ENCODE peak calls at places on chromosomes 7 and 10, in eight cellular contexts. One of them, this sample, is unnamed. For H3K4me1, the result is how much of the 10 kb centered on the place peaks cover.

GRCh38 chr10:23408330-23408976 is 30.4 kb upstream of the OTUD1 start:
- DNase-seq in adipocyte: no peak
- DNase-seq in mesenchymal stem cell: peak
- DNase-seq in right atrium auricular region: no peak
- DNase-seq in SJSA1: no peak
- DNase-seq in left ventricle myocardium inferior: no peak
- DNase-seq in GM23338: no peak
- DNase-seq in upper lobe of right lung: no peak
- DNase-seq in this sample: peak

GRCh38 chr7:122123746-122124145 is 20.3 kb downstream of the AASS start:
- DNase-seq in upper lobe of right lung: no peak
- DNase-seq in SJSA1: no peak
- DNase-seq in GM23338: no peak
- DNase-seq in left ventricle myocardium inferior: no peak
- DNase-seq in mesenchymal stem cell: no peak
- DNase-seq in right atrium auricular region: no peak
- DNase-seq in adipocyte: no peak
- DNase-seq in this sample: no peak

GRCh38 chr7:134662166-134662870 is 15.7 kb downstream of the BPGM start:
- DNase-seq in mesenchymal stem cell: peak
- DNase-seq in upper lobe of right lung: no peak
- DNase-seq in GM23338: no peak
- DNase-seq in adipocyte: peak
- DNase-seq in SJSA1: peak
- DNase-seq in left ventricle myocardium inferior: no peak
- DNase-seq in right atrium auricular region: no peak
- DNase-seq in this sample: no peak

GRCh38 chr10:59064116-59064707 is 112.2 kb upstream of the PHYHIPL start:
- DNase-seq in GM23338: no peak
- DNase-seq in mesenchymal stem cell: no peak
- DNase-seq in adipocyte: no peak
- DNase-seq in left ventricle myocardium inferior: no peak
- DNase-seq in upper lobe of right lung: no peak
- DNase-seq in SJSA1: no peak
- DNase-seq in right atrium auricular region: no peak
- DNase-seq in this sample: no peak

GRCh38 chr7:74212661-74213060 is 2.9 kb downstream of the LAT2 start:
- DNase-seq in adipocyte: no peak
- DNase-seq in GM23338: no peak
- DNase-seq in mesenchymal stem cell: no peak
- DNase-seq in upper lobe of right lung: no peak
- DNase-seq in right atrium auricular region: no peak
- DNase-seq in SJSA1: no peak
- DNase-seq in left ventricle myocardium inferior: no peak
- DNase-seq in this sample: no peak

GRCh38 chr7:78134748-78135147 is 336.2 kb downstream of the PHTF2 start:
- DNase-seq in SJSA1: no peak
- DNase-seq in GM23338: no peak
- DNase-seq in upper lobe of right lung: no peak
- DNase-seq in right atrium auricular region: no peak
- DNase-seq in adipocyte: no peak
- DNase-seq in mesenchymal stem cell: no peak
- DNase-seq in left ventricle myocardium inferior: no peak
- DNase-seq in this sample: no peak

GRCh38 chr7:126185959-126186580 is 1066.7 kb downstream of the GRM8 start:
- DNase-seq in right atrium auricular region: no peak
- DNase-seq in upper lobe of right lung: no peak
- DNase-seq in adipocyte: no peak
- DNase-seq in SJSA1: no peak
- DNase-seq in left ventricle myocardium inferior: no peak
- DNase-seq in mesenchymal stem cell: no peak
- DNase-seq in GM23338: peak
- DNase-seq in this sample: no peak

GRCh38 chr10:71245420-71246325 is 33.3 kb downstream of the UNC5B start:
- DNase-seq in mesenchymal stem cell: no peak
- DNase-seq in GM23338: no peak
- DNase-seq in SJSA1: no peak
- DNase-seq in right atrium auricular region: no peak
- DNase-seq in adipocyte: peak
- DNase-seq in upper lobe of right lung: no peak
- DNase-seq in left ventricle myocardium inferior: peak
- DNase-seq in this sample: no peak

GRCh38 chr10:85124592-85124991 is 796.2 kb downstream of the CCSER2 start:
- DNase-seq in GM23338: no peak
- DNase-seq in adipocyte: no peak
- DNase-seq in mesenchymal stem cell: no peak
- DNase-seq in right atrium auricular region: no peak
- DNase-seq in left ventricle myocardium inferior: no peak
- DNase-seq in upper lobe of right lung: no peak
- DNase-seq in SJSA1: no peak
- DNase-seq in this sample: no peak

DNA sequence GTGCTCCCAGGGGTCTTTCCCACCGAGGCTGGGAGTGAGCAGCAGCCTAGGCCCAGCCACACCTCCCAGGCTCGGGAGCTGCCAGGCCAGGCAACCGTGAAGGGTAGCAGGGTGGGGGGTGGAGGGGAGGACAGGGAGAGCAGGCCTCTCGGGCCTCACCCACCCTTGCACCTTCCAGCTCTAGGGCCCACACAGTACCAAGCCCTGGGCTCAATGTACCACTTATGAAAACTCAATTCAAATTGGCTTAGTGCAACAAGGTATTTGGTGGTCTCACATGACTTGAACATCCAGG is 127.4 kb downstream of the FAM53B start:
- DNase-seq in upper lobe of right lung: no peak
- DNase-seq in right atrium auricular region: no peak
- DNase-seq in left ventricle myocardium inferior: no peak
- DNase-seq in SJSA1: no peak
- DNase-seq in GM23338: no peak
- DNase-seq in adipocyte: no peak
- DNase-seq in mesenchymal stem cell: no peak
- DNase-seq in this sample: no peak
- H3K4me1 ChIP-seq in upper lobe of right lung: under half
- H3K4me1 ChIP-seq in right atrium auricular region: under half
- H3K4me1 ChIP-seq in left ventricle myocardium inferior: half or more
- H3K4me1 ChIP-seq in SJSA1: under half
- H3K4me1 ChIP-seq in GM23338: under half
- H3K4me1 ChIP-seq in adipocyte: under half
- H3K4me1 ChIP-seq in mesenchymal stem cell: under half
- H3K4me1 ChIP-seq in this sample: under half

DNA sequence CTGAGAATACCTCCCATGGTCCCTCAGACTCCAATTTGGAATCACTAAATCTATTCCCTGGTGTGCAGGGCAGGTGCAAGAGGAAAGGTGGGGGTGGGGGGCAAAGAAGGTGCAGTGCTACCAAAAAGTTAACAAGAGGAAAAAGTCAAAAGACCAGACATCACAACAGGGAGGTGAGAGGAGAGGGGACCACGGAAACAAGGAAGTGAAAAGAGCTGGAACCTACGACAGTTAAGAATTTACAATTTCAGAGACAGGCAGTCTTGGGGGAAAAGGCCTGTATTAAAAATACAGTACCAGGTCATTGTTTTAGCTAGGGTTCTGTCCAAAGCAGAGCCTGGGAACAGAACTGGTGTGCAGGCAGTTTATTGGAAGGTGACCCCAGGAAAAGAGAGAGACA is 14.6 kb downstream of the ITGB1 start:
- DNase-seq in GM23338: no peak
- DNase-seq in right atrium auricular region: no peak
- DNase-seq in left ventricle myocardium inferior: no peak
- DNase-seq in upper lobe of right lung: no peak
- DNase-seq in SJSA1: no peak
- DNase-seq in adipocyte: no peak
- DNase-seq in mesenchymal stem cell: no peak
- DNase-seq in this sample: no peak
- H3K4me1 ChIP-seq in GM23338: half or more
- H3K4me1 ChIP-seq in right atrium auricular region: half or more
- H3K4me1 ChIP-seq in left ventricle myocardium inferior: half or more
- H3K4me1 ChIP-seq in upper lobe of right lung: half or more
- H3K4me1 ChIP-seq in SJSA1: under half
- H3K4me1 ChIP-seq in adipocyte: half or more
- H3K4me1 ChIP-seq in mesenchymal stem cell: under half
- H3K4me1 ChIP-seq in this sample: under half

DNA sequence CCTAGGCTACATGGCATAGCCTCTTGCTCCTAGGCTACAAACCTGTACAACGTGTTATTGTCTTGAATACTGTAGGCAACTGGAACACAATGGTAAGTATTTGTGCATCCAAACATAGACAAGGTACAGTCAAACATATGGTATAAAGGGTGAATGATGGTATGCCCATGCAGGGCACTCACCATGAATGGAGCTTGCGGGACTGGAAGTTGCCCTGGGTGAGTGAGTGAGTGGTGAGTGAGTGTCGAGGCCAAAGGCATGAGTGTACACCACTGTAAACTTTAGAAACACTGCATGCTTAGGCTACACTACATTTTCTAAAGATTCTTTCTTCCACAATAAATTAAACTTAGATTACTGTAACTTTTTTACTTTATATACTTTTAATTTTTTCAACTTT is 165.7 kb downstream of the PARD3 start:
- DNase-seq in SJSA1: no peak
- DNase-seq in upper lobe of right lung: no peak
- DNase-seq in right atrium auricular region: no peak
- DNase-seq in mesenchymal stem cell: no peak
- DNase-seq in GM23338: no peak
- DNase-seq in adipocyte: no peak
- DNase-seq in left ventricle myocardium inferior: no peak
- DNase-seq in this sample: no peak
- H3K4me1 ChIP-seq in SJSA1: under half
- H3K4me1 ChIP-seq in upper lobe of right lung: under half
- H3K4me1 ChIP-seq in right atrium auricular region: under half
- H3K4me1 ChIP-seq in mesenchymal stem cell: under half
- H3K4me1 ChIP-seq in GM23338: under half
- H3K4me1 ChIP-seq in adipocyte: under half
- H3K4me1 ChIP-seq in left ventricle myocardium inferior: half or more
- H3K4me1 ChIP-seq in this sample: under half

DNA sequence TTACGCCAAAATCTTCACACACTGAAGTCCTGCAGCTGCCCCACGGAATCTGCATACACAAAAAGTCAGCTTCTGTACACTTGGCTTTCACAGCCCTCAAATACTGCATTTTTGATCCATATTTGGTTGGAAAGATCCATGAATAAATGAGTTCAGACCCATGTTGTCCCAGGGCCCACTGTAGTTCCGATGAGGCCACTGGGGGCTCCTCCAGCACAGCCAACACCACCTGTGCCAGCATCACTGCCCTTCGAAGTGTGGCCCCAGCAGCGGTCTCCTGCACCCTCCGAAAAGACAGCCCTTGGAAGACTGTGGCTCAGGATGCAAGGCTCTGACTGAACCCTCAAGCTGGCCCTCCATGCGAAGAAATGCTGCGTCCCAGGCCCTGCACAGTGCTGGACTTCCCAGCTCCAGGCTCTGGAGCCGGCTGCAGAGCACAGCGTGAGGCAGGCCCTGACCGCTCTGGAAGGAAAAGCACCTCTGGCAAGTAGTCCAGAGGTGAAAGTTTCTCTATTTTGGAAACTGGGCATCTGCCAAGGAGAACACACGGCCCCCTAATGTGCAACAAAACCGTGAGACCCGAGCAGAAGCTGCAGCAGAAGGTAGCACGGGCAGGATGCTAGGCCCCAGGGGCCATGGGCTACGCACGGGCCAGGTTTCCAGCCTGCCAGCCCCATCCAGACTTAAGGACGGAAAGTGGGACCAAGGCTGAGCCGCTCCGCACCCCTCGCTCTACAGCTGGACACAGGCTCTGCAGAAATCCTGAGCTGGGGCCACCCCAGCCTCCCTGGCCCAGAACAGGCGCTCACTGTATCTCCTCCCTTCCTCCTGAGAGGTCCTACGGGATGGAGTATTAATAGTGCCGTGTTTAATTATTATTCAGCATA is 62.6 kb downstream of the PTPRN2 start:
- DNase-seq in upper lobe of right lung: no peak
- DNase-seq in left ventricle myocardium inferior: no peak
- DNase-seq in mesenchymal stem cell: no peak
- DNase-seq in adipocyte: no peak
- DNase-seq in right atrium auricular region: no peak
- DNase-seq in GM23338: no peak
- DNase-seq in SJSA1: no peak
- DNase-seq in this sample: no peak
- H3K4me1 ChIP-seq in upper lobe of right lung: under half
- H3K4me1 ChIP-seq in left ventricle myocardium inferior: under half
- H3K4me1 ChIP-seq in mesenchymal stem cell: under half
- H3K4me1 ChIP-seq in adipocyte: under half
- H3K4me1 ChIP-seq in right atrium auricular region: under half
- H3K4me1 ChIP-seq in GM23338: under half
- H3K4me1 ChIP-seq in SJSA1: under half
- H3K4me1 ChIP-seq in this sample: under half

GRCh38 chr7:27601217-27601616 is 61.5 kb downstream of the HIBADH start:
- DNase-seq in adipocyte: no peak
- DNase-seq in SJSA1: no peak
- DNase-seq in GM23338: no peak
- DNase-seq in left ventricle myocardium inferior: no peak
- DNase-seq in mesenchymal stem cell: no peak
- DNase-seq in right atrium auricular region: no peak
- DNase-seq in upper lobe of right lung: no peak
- DNase-seq in this sample: no peak

GRCh38 chr7:27605689-27606269 is 56.9 kb downstream of the HIBADH start:
- DNase-seq in mesenchymal stem cell: peak
- DNase-seq in right atrium auricular region: no peak
- DNase-seq in GM23338: peak
- DNase-seq in adipocyte: peak
- DNase-seq in left ventricle myocardium inferior: no peak
- DNase-seq in SJSA1: no peak
- DNase-seq in upper lobe of right lung: no peak
- DNase-seq in this sample: peak

GRCh38 chr7:27602766-27603165 is 59.9 kb downstream of the HIBADH start:
- DNase-seq in right atrium auricular region: no peak
- DNase-seq in adipocyte: no peak
- DNase-seq in mesenchymal stem cell: no peak
- DNase-seq in left ventricle myocardium inferior: no peak
- DNase-seq in upper lobe of right lung: no peak
- DNase-seq in GM23338: peak
- DNase-seq in SJSA1: no peak
- DNase-seq in this sample: no peak

GRCh38 chr7:27605283-27605682 is 57.4 kb downstream of the HIBADH start:
- DNase-seq in upper lobe of right lung: no peak
- DNase-seq in SJSA1: peak
- DNase-seq in right atrium auricular region: no peak
- DNase-seq in adipocyte: no peak
- DNase-seq in GM23338: peak
- DNase-seq in left ventricle myocardium inferior: no peak
- DNase-seq in mesenchymal stem cell: no peak
- DNase-seq in this sample: no peak

GRCh38 chr7:27603813-27604212 is 58.9 kb downstream of the HIBADH start:
- DNase-seq in right atrium auricular region: no peak
- DNase-seq in adipocyte: no peak
- DNase-seq in mesenchymal stem cell: no peak
- DNase-seq in upper lobe of right lung: no peak
- DNase-seq in SJSA1: no peak
- DNase-seq in left ventricle myocardium inferior: no peak
- DNase-seq in GM23338: peak
- DNase-seq in this sample: no peak
- H3K4me1 ChIP-seq in right atrium auricular region: under half
- H3K4me1 ChIP-seq in adipocyte: under half
- H3K4me1 ChIP-seq in mesenchymal stem cell: under half
- H3K4me1 ChIP-seq in upper lobe of right lung: under half
- H3K4me1 ChIP-seq in SJSA1: under half
- H3K4me1 ChIP-seq in left ventricle myocardium inferior: under half
- H3K4me1 ChIP-seq in GM23338: half or more
- H3K4me1 ChIP-seq in this sample: under half

GRCh38 chr10:79082035-79082373 is 13.2 kb downstream of the ZMIZ1 start:
- DNase-seq in right atrium auricular region: no peak
- DNase-seq in GM23338: no peak
- DNase-seq in left ventricle myocardium inferior: no peak
- DNase-seq in SJSA1: no peak
- DNase-seq in adipocyte: no peak
- DNase-seq in upper lobe of right lung: no peak
- DNase-seq in mesenchymal stem cell: no peak
- DNase-seq in this sample: no peak
- H3K4me1 ChIP-seq in right atrium auricular region: half or more
- H3K4me1 ChIP-seq in GM23338: under half
- H3K4me1 ChIP-seq in left ventricle myocardium inferior: half or more
- H3K4me1 ChIP-seq in SJSA1: half or more
- H3K4me1 ChIP-seq in adipocyte: half or more
- H3K4me1 ChIP-seq in upper lobe of right lung: half or more
- H3K4me1 ChIP-seq in mesenchymal stem cell: half or more
- H3K4me1 ChIP-seq in this sample: half or more

This sample was measured in fibroblast of lung.